ENCODE peak calls at places on chromosome 19, in four cellular contexts. M is HL-60, O is ELF-1, R is WTC11. U is an unnamed sample.

GRCh38 chr19:39499082-39499642 is 415 bp downstream of the DLL3 start:
- DNase-seq in R (peak), O (no peak), M (no peak), U (peak)

GRCh38 chr19:39467941-39468340 is 12.7 kb upstream of the TIMM50 start:
- DNase-seq in O (no peak), R (no peak), M (no peak), U (peak)

GRCh38 chr19:43592800-43593350 is 3.1 kb downstream of the IRGQ start:
- DNase-seq in R (no peak), O (no peak), M (no peak), U (no peak)

GRCh38 chr19:58279042-58279924 is 528 bp downstream of the ZNF8 start:
- DNase-seq in O (peak), M (peak), R (peak), U (peak)

GRCh38 chr19:55912916-55913315 is 19.2 kb downstream of the NLRP13 start:
- DNase-seq in R (no peak), O (no peak), M (no peak), U (no peak)

GRCh38 chr19:45716314-45717130 is 14.2 kb downstream of the FBXO46 start:
- DNase-seq in M (peak), O (peak), R (no peak), U (peak)

GRCh38 chr19:18995804-18996241 is 37.5 kb downstream of the SUGP2 start:
- DNase-seq in O (peak), R (peak), M (peak), U (peak)

GRCh38 chr19:43533546-43534304 is 737 bp downstream of the ZNF575 start:
- DNase-seq in R (peak), O (peak), M (peak), U (peak)

GRCh38 chr19:13840751-13841338 is 36.1 kb upstream of the NANOS3 start:
- DNase-seq in M (no peak), O (no peak), R (no peak), U (no peak)

GRCh38 chr19:45008554-45008953 is 7.3 kb downstream of the RELB start:
- DNase-seq in M (no peak), R (peak), O (peak), U (peak)